ENCODE peak calls at places on chromosomes 13 and 19, in four cellular contexts. H is PC-3, I is IMR-90, N is trophoblast cell. E is an unnamed sample.

GRCh38 chr13:45219123-45219891 is 18.5 kb upstream of the KCTD4 start:
- DNase-seq in H (peak), I (no peak), N (peak), E (peak)

GRCh38 chr19:35353635-35354034 is 4.6 kb upstream of the FFAR3 start:
- DNase-seq in H (no peak), I (no peak), N (no peak), E (no peak)

GRCh38 chr13:78603240-78603947 is at the start of gene POU4F1:
- DNase-seq in H (no peak), I (peak), N (peak), E (peak)

GRCh38 chr19:14369399-14370168 is 11.7 kb upstream of the ADGRE5 start:
- DNase-seq in H (no peak), I (peak), N (no peak), E (peak)

GRCh38 chr19:31659897-31660210 is 310.6 kb upstream of the TSHZ3 start:
- DNase-seq in H (no peak), I (peak), N (no peak), E (no peak)

GRCh38 chr19:21264891-21265290 is 64.3 kb downstream of the ZNF708 start:
- DNase-seq in H (no peak), I (no peak), N (no peak), E (no peak)

GRCh38 chr19:37932985-37933953 is 26.3 kb downstream of the SIPA1L3 start:
- DNase-seq in H (peak), I (peak), N (no peak), E (peak)

GRCh38 chr13:48578516-48579166 is 45.8 kb upstream of the RCBTB2 start:
- DNase-seq in H (no peak), I (no peak), N (no peak), E (no peak)

GRCh38 chr13:28059214-28059613 is 41.2 kb downstream of the FLT3 start:
- DNase-seq in H (peak), I (peak), N (no peak), E (peak)

GRCh38 chr13:26759907-26760834 is at the start of gene GPR12:
- DNase-seq in H (no peak), I (no peak), N (peak), E (peak)

GRCh38 chr13:110118106-110118505 is 188.9 kb downstream of the COL4A1 start:
- DNase-seq in H (no peak), I (no peak), N (no peak), E (no peak)

GRCh38 chr19:38728752-38729541 is 15.3 kb downstream of the CAPN12 start:
- DNase-seq in H (no peak), I (no peak), N (no peak), E (no peak)

GRCh38 chr13:73273737-73274136 is 214.9 kb downstream of the KLF5 start:
- DNase-seq in H (peak), I (peak), N (peak), E (peak)

GRCh38 chr13:45623516-45624090 is 8.1 kb upstream of the ERICH6B start:
- DNase-seq in H (peak), I (peak), N (no peak), E (no peak)

GRCh38 chr13:40433577-40433976 is 232.9 kb downstream of the FOXO1 start:
- DNase-seq in H (no peak), I (no peak), N (no peak), E (no peak)

GRCh38 chr19:35013820-35014754 is 14.0 kb downstream of the GRAMD1A start:
- DNase-seq in H (no peak), I (no peak), N (no peak), E (no peak)

GRCh38 chr19:6501740-6502648 is at the start of gene TUBB4A:
- DNase-seq in H (peak), I (no peak), N (no peak), E (no peak)

GRCh38 chr19:38799104-38799503 is 10.1 kb downstream of the LGALS7B start:
- DNase-seq in H (peak), I (peak), N (no peak), E (peak)

GRCh38 chr13:108574856-108575255 is 54.6 kb upstream of the MYO16 start:
- DNase-seq in H (no peak), I (no peak), N (no peak), E (no peak)

GRCh38 chr19:10587022-10587838 is at the start of gene AP1M2:
- DNase-seq in H (peak), I (no peak), N (peak), E (no peak)

GRCh38 chr13:63184693-63185092 is 1769.0 kb upstream of the PCDH20 start:
- DNase-seq in H (peak), I (peak), N (peak), E (peak)

GRCh38 chr19:41413947-41414346 is 13.2 kb downstream of the B3GNT8 start:
- DNase-seq in H (no peak), I (no peak), N (no peak), E (no peak)

GRCh38 chr19:41416194-41416674 is 10.9 kb downstream of the B3GNT8 start:
- DNase-seq in H (no peak), I (no peak), N (no peak), E (no peak)

GRCh38 chr19:41412953-41413352 is 14.2 kb downstream of the B3GNT8 start:
- DNase-seq in H (no peak), I (no peak), N (no peak), E (no peak)

GRCh38 chr19:41411682-41412265 is 14.2 kb downstream of the BCKDHA start:
- DNase-seq in H (no peak), I (no peak), N (no peak), E (no peak)

DNA sequence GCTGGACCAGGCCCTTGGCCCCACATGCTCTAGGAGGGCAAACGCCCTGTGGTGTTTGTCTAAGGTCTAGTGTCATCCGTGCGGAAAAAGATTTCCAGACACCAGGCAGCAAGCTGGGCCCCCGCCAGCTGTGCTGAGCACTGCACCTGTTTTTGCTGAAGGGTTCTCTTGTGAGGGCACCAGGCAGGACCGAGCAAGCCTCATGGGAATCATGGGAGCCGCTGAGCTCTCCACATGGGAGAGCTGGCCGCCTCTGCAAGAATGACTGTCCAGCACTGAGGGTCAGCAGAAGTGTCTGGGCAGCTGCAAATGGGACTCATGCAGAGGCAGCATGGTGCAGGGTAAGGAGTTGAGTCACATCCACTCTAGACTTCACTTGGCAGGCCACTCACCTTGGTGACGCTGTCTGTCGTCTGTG is 12.0 kb downstream of the B3GNT8 start:
- DNase-seq in H (no peak), I (no peak), N (no peak), E (no peak)
- H3K9ac ChIP-seq in H (no peak), I (no peak), N (no peak), E (no peak)

GRCh38 chr19:51010066-51010795 is 8.8 kb upstream of the KLK8 start:
- DNase-seq in H (peak), I (no peak), N (no peak), E (no peak)

GRCh38 chr19:51012661-51013190 is 6.8 kb downstream of the KLK10 start:
- DNase-seq in H (peak), I (no peak), N (no peak), E (no peak)

GRCh38 chr19:51016798-51017683 is 2.5 kb downstream of the KLK10 start:
- DNase-seq in H (peak), I (peak), N (no peak), E (no peak)

GRCh38 chr19:51015691-51016267 is 3.7 kb downstream of the KLK10 start:
- DNase-seq in H (no peak), I (no peak), N (no peak), E (no peak)

DNA sequence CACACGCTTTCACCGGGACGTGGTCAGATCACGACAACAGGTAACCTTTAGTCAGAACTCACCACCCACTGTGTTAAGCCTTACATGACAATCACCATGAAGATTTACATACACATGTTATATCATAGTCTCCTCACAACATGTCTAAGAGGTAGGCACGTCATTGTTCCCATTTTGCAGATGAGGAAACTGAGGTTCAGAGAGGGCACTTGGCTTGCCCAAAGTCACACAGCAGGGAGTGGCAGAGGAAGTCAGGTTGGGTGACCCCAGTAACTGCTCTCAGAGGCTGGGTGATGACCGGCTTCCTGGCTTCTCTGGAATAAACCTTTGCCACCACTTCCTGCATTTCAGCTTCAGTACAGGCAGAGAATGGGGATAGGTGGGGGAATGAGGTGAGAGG is 5.3 kb downstream of the KLK10 start:
- DNase-seq in H (no peak), I (no peak), N (no peak), E (no peak)
- H3K4me2 ChIP-seq in H (no peak), I (no peak), N (no peak), E (no peak)

GRCh38 chr19:18601875-18602274 is 4.7 kb downstream of the CRLF1 start:
- DNase-seq in H (no peak), I (no peak), N (no peak), E (no peak)
- H3K9ac ChIP-seq in H (no peak), I (no peak), N (no peak), E (no peak)

DNA sequence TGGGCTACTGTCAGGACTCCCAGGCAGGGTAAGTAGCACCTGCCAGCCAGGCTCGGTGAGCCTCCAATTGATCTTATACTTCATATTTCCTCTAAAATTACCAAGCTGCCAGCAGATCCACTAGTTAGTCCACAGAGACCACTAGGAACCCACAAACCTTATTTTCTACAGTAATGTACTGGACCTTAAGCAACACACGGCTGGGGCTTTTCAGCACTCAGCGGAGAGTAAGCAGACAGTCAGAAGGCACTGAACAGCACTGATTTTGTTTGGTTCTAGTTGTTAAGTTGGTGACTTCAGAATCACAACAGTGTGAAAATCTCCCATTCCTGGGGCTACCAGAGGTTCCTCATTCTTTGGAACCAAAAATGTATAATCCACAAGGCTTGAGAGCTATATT is 56.1 kb downstream of the MRPL57 start:
- DNase-seq in H (no peak), I (no peak), N (no peak), E (no peak)
- H3K4me2 ChIP-seq in H (no peak), I (no peak), N (no peak), E (peak)

GRCh38 chr19:17329061-17329767 is 5.4 kb downstream of the ANO8 start:
- DNase-seq in H (no peak), I (no peak), N (no peak), E (no peak)
- H3K9ac ChIP-seq in H (no peak), I (no peak), N (no peak), E (no peak)

GRCh38 chr13:47038196-47038595 is 141.3 kb upstream of the HTR2A start:
- DNase-seq in H (no peak), I (peak), N (no peak), E (peak)

GRCh38 chr13:47039106-47039505 is 142.3 kb upstream of the HTR2A start:
- DNase-seq in H (peak), I (peak), N (no peak), E (peak)

GRCh38 chr13:47033216-47033615 is 136.4 kb upstream of the HTR2A start:
- DNase-seq in H (peak), I (peak), N (peak), E (peak)

DNA sequence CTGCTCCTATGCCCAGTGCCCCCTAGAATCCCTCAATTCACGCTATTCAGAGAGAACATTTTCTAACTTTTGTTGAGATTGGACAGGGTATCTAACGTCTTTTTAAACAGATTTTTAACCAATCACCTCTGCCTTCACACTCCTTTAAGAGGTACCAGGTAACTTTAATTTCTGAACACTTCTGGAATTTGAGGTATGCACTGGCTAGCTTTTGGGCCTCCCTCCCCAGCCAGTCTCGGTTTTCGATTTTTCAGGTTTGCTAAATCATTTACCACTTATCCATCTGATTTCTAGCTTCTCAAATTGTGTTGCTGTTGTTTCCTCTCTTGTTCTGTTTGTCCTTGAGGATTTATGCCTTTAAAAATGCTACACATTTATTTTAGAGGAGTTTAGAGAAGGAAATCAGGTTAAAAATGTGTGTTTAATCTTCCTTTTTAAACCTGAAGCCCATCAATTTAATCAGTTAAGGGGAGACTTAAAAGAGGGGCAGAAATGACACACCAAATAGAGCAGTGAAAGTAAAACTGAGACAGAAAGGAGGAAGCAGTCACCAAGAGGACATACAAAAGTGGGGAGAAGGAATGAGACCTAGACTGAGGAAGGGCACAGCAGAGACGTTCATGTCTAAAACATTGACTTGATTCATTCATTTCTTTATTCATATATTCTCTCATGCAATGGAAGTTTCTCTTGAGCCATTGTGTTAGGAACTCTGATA is 139.6 kb upstream of the HTR2A start:
- DNase-seq in H (no peak), I (no peak), N (no peak), E (no peak)
- H3K4me2 ChIP-seq in H (no peak), I (no peak), N (peak), E (no peak)